ENCODE peak calls at places on chromosomes 2 and 18, in four cellular contexts. N, B, R and I are unnamed samples.

GRCh38 chr2:170815746-170816498 is 765 bp upstream of the GAD1 start:
- DNase-seq in R (no peak), B (peak), N (peak), I (peak)

GRCh38 chr18:7668392-7668791 is 101.3 kb downstream of the PTPRM start:
- DNase-seq in N (no peak), R (no peak), B (no peak), I (no peak)

GRCh38 chr2:227812001-227812400 is 1.6 kb upstream of the CCL20 start:
- DNase-seq in N (no peak), R (no peak), B (no peak), I (no peak)

GRCh38 chr2:18971628-18972027 is 382.3 kb upstream of the NT5C1B start:
- DNase-seq in N (no peak), R (no peak), B (peak), I (no peak)

GRCh38 chr2:191501390-191502168 is 176.4 kb upstream of the NABP1 start:
- DNase-seq in N (no peak), R (no peak), B (peak), I (no peak)

GRCh38 chr2:128395640-128396499 is 77.2 kb upstream of the HS6ST1 start:
- DNase-seq in N (no peak), R (no peak), B (no peak), I (no peak)

GRCh38 chr2:216877085-216877484 is 17.2 kb upstream of the TNP1 start:
- DNase-seq in B (no peak), N (no peak), R (no peak), I (no peak)

GRCh38 chr2:237198144-237198900 is 112.6 kb downstream of the COPS8 start:
- DNase-seq in R (no peak), N (no peak), B (peak), I (no peak)

GRCh38 chr2:210128961-210129360 is 42.2 kb downstream of the KANSL1L start:
- DNase-seq in R (no peak), B (peak), N (no peak), I (no peak)

GRCh38 chr2:167504695-167505094 is 616.4 kb downstream of the XIRP2 start:
- DNase-seq in N (no peak), B (no peak), R (no peak), I (no peak)

GRCh38 chr2:239259173-239259572 is 141.6 kb downstream of the HDAC4 start:
- DNase-seq in B (no peak), R (no peak), N (no peak), I (no peak)

GRCh38 chr2:221969087-221969829 is 329.5 kb downstream of the PAX3 start:
- DNase-seq in R (no peak), B (peak), N (peak), I (peak)

GRCh38 chr2:169839954-169840746 is 12.9 kb downstream of the UBR3 start:
- DNase-seq in R (no peak), B (no peak), N (no peak), I (no peak)

GRCh38 chr2:10289891-10290290 is 12.8 kb upstream of the HPCAL1 start:
- DNase-seq in R (no peak), N (no peak), B (peak), I (no peak)
- H3K4me3 ChIP-seq in R (no peak), N (no peak), B (no peak), I (no peak)

DNA sequence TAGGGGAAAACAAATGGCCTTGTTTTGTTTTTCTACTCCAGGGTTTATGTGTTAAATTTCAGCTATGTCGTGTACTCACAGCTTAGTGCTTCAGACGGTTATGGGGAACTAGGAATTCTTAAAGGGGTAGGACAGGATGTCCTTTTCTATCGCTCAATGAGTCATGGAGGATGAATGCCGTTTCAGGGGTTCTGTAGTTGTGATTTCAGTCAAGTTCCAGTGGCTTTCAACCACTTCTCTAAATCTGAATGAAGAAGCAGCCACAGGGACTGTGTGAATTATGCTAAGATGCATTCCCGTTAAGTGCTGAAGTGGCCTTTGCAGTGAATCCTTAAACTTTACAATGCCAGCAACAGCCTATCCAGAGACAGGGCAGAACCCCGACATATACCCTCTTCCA is 1231.7 kb upstream of the ZEB2 start:
- DNase-seq in B (peak), R (no peak), N (no peak), I (peak)
- H3K4me3 ChIP-seq in B (no peak), R (peak), N (no peak), I (peak)

GRCh38 chr18:76518543-76519155 is 23.6 kb upstream of the ZNF516 start:
- DNase-seq in B (peak), R (no peak), N (no peak), I (no peak)

GRCh38 chr18:76521367-76521766 is 26.3 kb upstream of the ZNF516 start:
- DNase-seq in B (no peak), N (no peak), R (no peak), I (no peak)

GRCh38 chr18:76522104-76522503 is 27.1 kb upstream of the ZNF516 start:
- DNase-seq in B (peak), R (no peak), N (no peak), I (no peak)

GRCh38 chr18:76518073-76518472 is 23.0 kb upstream of the ZNF516 start:
- DNase-seq in R (no peak), N (no peak), B (peak), I (no peak)

GRCh38 chr18:76519156-76519549 is 24.1 kb upstream of the ZNF516 start:
- DNase-seq in N (no peak), R (no peak), B (peak), I (no peak)
- H3K4me3 ChIP-seq in N (no peak), R (peak), B (peak), I (no peak)

GRCh38 chr18:26225022-26225693 is 1.1 kb upstream of the TAF4B start:
- DNase-seq in N (no peak), R (no peak), B (no peak), I (no peak)
- H3K4me3 ChIP-seq in N (no peak), R (peak), B (no peak), I (peak)

GRCh38 chr18:2331496-2331895 is 239.8 kb downstream of the METTL4 start:
- DNase-seq in B (no peak), R (no peak), N (no peak), I (no peak)
- H3K4me3 ChIP-seq in B (no peak), R (no peak), N (no peak), I (peak)

GRCh38 chr2:157784823-157785175 is 91.3 kb downstream of the ACVR1 start:
- DNase-seq in N (no peak), R (no peak), B (peak), I (no peak)

GRCh38 chr2:157785200-157785599 is 90.9 kb downstream of the ACVR1 start:
- DNase-seq in R (no peak), B (peak), N (no peak), I (peak)

GRCh38 chr2:157785866-157786662 is 90.1 kb downstream of the ACVR1 start:
- DNase-seq in R (no peak), N (no peak), B (peak), I (peak)

GRCh38 chr2:157783180-157783579 is 93.0 kb downstream of the ACVR1 start:
- DNase-seq in R (no peak), B (no peak), N (no peak), I (no peak)

DNA sequence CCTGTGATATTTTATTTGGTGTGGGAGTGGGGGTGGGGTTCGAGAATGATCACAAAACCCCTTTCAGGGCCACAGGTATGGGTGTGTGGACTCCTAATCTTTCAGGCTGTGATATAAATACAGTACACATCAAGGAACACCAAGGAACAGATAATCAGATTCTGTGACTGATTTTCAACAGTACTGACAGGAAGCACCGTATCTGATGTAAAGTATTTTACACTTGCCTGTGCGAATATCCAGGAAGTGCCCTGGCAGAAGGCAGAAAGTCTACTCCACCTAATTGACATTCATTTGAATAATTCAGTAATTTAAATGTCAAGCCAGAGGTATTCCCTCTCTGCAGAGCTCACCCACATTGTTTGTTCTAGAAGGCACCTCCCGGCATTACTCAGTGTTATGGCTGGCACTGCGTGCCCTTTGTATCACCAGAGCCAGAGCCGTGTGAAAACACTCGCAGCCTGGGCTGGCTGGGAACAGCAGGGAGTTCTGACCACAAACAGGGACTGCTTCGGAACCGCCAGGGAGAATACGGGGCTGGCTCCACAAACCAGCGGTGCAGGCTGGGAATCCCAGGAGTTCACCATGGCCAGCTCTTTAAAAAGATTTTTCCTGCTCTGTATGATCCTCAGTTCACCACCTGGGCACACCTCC is 91.8 kb downstream of the ACVR1 start:
- DNase-seq in R (peak), B (peak), N (no peak), I (no peak)
- H3K4me3 ChIP-seq in R (peak), B (no peak), N (no peak), I (no peak)

GRCh38 chr18:35771172-35771571 is 189.6 kb downstream of the GALNT1 start:
- DNase-seq in N (no peak), R (no peak), B (no peak), I (no peak)
- H3K4me3 ChIP-seq in N (no peak), R (no peak), B (no peak), I (no peak)